ENCODE peak calls at places on chromosome 5, in nine cellular contexts. I is SK-N-SH, C is stomach, Y is GM12878, A is A549, V is ovary, L is upper lobe of left lung, O is HepG2, E is tibial nerve. W is an unnamed sample.

GRCh38 chr5:69167488-69167845 is 517 bp downstream of the CCNB1 start:
- DNase-seq in I (peak), O (no peak), L (no peak), E (no peak), Y (no peak), C (no peak), V (no peak), A (no peak), W (no peak)

GRCh38 chr5:41196197-41196596 is 17.1 kb downstream of the C6 start:
- DNase-seq in I (no peak), V (no peak), C (no peak), Y (no peak), A (no peak), E (no peak), O (no peak), L (no peak), W (no peak)

GRCh38 chr5:178284095-178284675 is 51.6 kb upstream of the PHYKPL start:
- DNase-seq in I (no peak), A (no peak), C (no peak), E (no peak), V (no peak), O (no peak), L (no peak), Y (no peak), W (no peak)

GRCh38 chr5:134070979-134071849 is 43.3 kb upstream of the TCF7 start:
- DNase-seq in L (peak), V (peak), A (peak), C (peak), E (no peak), I (no peak), Y (peak), O (peak), W (peak)

GRCh38 chr5:76674330-76675066 is 41.4 kb upstream of the F2R start:
- DNase-seq in Y (no peak), I (no peak), V (no peak), C (no peak), E (no peak), O (no peak), L (no peak), A (no peak), W (no peak)

GRCh38 chr5:29148581-29148980 is 2044.9 kb upstream of the CDH6 start:
- DNase-seq in I (no peak), V (no peak), A (no peak), Y (no peak), O (no peak), C (no peak), E (no peak), L (no peak), W (no peak)

GRCh38 chr5:123283031-123283430 is 140.2 kb downstream of the CEP120 start:
- DNase-seq in V (no peak), L (no peak), A (no peak), I (no peak), Y (no peak), O (no peak), C (no peak), E (no peak), W (peak)

GRCh38 chr5:151406322-151406947 is 41.0 kb upstream of the SLC36A1 start:
- DNase-seq in Y (no peak), C (no peak), I (no peak), O (peak), V (no peak), E (no peak), A (peak), L (no peak), W (no peak)

GRCh38 chr5:145737578-145737977 is 97.6 kb downstream of the PRELID2 start:
- DNase-seq in A (no peak), O (no peak), L (no peak), I (no peak), Y (no peak), C (no peak), V (no peak), E (no peak), W (no peak)

GRCh38 chr5:16889972-16890519 is 46.0 kb downstream of the MYO10 start:
- DNase-seq in I (no peak), L (no peak), A (no peak), C (no peak), O (no peak), V (no peak), Y (no peak), E (no peak), W (no peak)

GRCh38 chr5:16891043-16891442 is 45.0 kb downstream of the MYO10 start:
- DNase-seq in L (no peak), A (no peak), Y (no peak), O (no peak), I (no peak), E (no peak), C (no peak), V (no peak), W (no peak)

GRCh38 chr5:16886793-16887345 is 49.2 kb downstream of the MYO10 start:
- DNase-seq in E (no peak), C (no peak), O (no peak), A (no peak), L (no peak), V (no peak), I (no peak), Y (no peak), W (no peak)

GRCh38 chr5:16889203-16889971 is 46.7 kb downstream of the MYO10 start:
- DNase-seq in O (no peak), V (no peak), A (no peak), C (no peak), I (no peak), E (no peak), L (no peak), Y (no peak), W (no peak)

DNA sequence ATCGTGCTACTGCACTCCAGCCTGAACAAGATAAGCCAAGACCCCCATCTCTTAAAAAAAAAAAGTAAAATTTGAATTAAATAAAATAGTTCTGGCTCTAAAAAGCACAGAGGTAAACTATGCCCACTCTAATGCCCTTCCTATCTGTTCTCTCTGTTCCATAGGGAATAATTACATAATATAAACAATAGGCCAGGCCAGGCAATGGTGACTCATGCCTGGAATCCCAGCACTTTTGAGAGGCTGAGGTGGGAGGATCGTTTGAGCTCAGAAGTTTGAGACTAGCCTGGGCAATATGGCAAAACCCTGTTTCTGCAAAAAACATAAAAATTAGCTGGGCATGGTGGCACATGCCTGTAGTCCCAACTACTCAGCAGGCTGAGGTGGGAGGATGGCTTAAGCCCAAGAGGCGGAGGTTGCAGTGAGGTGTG is 47.4 kb downstream of the MYO10 start:
- DNase-seq in C (no peak), E (no peak), A (no peak), O (no peak), I (no peak), Y (no peak), V (no peak), L (no peak), W (no peak)
- H3K27ac ChIP-seq in C (peak), E (no peak), A (peak), O (no peak), I (no peak), Y (no peak), V (no peak), L (peak), W (no peak)

DNA sequence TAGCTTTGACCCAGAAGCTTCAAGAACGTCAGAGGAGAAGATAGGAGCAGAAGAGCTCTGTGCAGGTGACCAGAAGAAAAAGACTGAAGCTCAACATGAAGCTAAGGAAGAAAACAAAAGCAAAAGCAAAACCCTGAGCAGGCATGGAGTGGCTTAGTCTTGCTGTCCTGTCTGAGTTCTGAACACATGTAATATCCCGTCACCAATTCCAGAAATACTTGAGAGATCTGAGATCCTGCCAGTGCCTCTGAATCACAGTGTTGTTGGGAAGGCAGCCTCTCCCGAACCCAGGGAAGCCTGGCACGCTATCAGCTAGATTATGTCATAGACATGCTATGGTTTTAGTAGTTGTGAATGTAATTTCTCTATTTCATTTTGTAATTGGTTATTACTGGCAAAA is 235.7 kb downstream of the ICE1 start:
- DNase-seq in Y (peak), V (no peak), I (no peak), A (no peak), L (no peak), C (no peak), E (peak), O (no peak), W (peak)
- TF ChIP-seq EP300 in Y (no peak), V (no peak), I (no peak), A (no peak), L (no peak), C (no peak), E (no peak), O (no peak), W (no peak)

DNA sequence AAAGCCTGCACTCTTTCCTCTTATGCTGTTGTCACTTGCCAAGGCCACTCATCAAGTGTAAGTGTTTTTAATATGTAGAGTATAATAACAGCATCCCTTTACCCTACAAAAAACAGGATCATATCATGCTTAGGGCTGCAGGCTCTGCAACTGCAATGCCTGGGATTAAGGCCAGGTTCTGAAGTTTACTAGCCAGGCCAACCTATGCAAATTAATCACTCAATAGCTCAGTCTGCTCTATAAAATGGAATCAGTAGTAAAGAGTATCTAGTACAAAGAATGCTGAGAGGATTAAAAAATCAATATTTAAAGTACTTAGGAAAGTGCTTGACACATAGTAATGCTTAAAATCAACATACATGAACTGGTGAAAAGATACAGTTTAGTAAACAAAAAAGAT is 253.3 kb downstream of the EDIL3 start:
- DNase-seq in V (no peak), Y (no peak), O (no peak), L (no peak), I (no peak), C (no peak), E (no peak), A (no peak), W (no peak)
- H3K27ac ChIP-seq in V (no peak), Y (no peak), O (no peak), L (no peak), I (no peak), C (no peak), E (no peak), A (no peak), W (no peak)

GRCh38 chr5:72224946-72225427 is 95.1 kb downstream of the MRPS27 start:
- DNase-seq in O (no peak), A (no peak), I (no peak), L (no peak), C (no peak), V (no peak), Y (no peak), E (no peak), W (no peak)
- TF ChIP-seq EP300 in O (no peak), A (no peak), I (peak), L (no peak), C (no peak), V (no peak), Y (no peak), E (no peak), W (no peak)

GRCh38 chr5:113974976-113975375 is 386.9 kb upstream of the KCNN2 start:
- DNase-seq in C (no peak), O (no peak), V (no peak), I (no peak), Y (no peak), L (no peak), A (no peak), E (no peak), W (no peak)
- H3K27ac ChIP-seq in C (no peak), O (no peak), V (no peak), I (no peak), Y (no peak), L (no peak), A (no peak), E (no peak), W (no peak)